ENCODE peak calls at places on chromosome 10, in seven cellular contexts. E, V, A, C, S, K and T are unnamed samples.

GRCh38 chr10:109912335-109913282 is 10.7 kb downstream of the XPNPEP1 start:
- DNase-seq in E (no peak), V (no peak), A (no peak), C (no peak), S (no peak), K (peak), T (no peak)

GRCh38 chr10:103758294-103758681 is 97.1 kb downstream of the SH3PXD2A start:
- DNase-seq in E (no peak), V (no peak), A (no peak), C (peak), S (no peak), K (no peak), T (no peak)

GRCh38 chr10:19791032-19791431 is 25.2 kb upstream of the PLXDC2 start:
- DNase-seq in E (no peak), V (no peak), A (no peak), C (no peak), S (no peak), K (no peak), T (no peak)

GRCh38 chr10:123252779-123253178 is 98.6 kb downstream of the BUB3 start:
- DNase-seq in E (no peak), V (no peak), A (no peak), C (no peak), S (no peak), K (no peak), T (no peak)

GRCh38 chr10:118953999-118954398 is 75.5 kb upstream of the NANOS1 start:
- DNase-seq in E (no peak), V (no peak), A (no peak), C (no peak), S (no peak), K (peak), T (no peak)

GRCh38 chr10:99234067-99234738 is 1.4 kb downstream of the HPSE2 start:
- DNase-seq in E (no peak), V (peak), A (no peak), C (peak), S (peak), K (peak), T (peak)

GRCh38 chr10:102835007-102835482 is 2.2 kb downstream of the CYP17A1 start:
- DNase-seq in E (peak), V (peak), A (peak), C (peak), S (peak), K (peak), T (peak)

GRCh38 chr10:102381983-102382382 is 13.5 kb upstream of the NFKB2 start:
- DNase-seq in E (no peak), V (no peak), A (no peak), C (no peak), S (no peak), K (no peak), T (no peak)

GRCh38 chr10:3103646-3104045 is 36.3 kb downstream of the PFKP start:
- DNase-seq in E (no peak), V (peak), A (no peak), C (no peak), S (no peak), K (no peak), T (no peak)

GRCh38 chr10:110717830-110718595 is 73.9 kb downstream of the RBM20 start:
- DNase-seq in E (no peak), V (no peak), A (no peak), C (no peak), S (no peak), K (peak), T (no peak)

GRCh38 chr10:5945561-5946418 is 31.6 kb downstream of the IL15RA start:
- DNase-seq in E (no peak), V (peak), A (no peak), C (no peak), S (peak), K (no peak), T (peak)

GRCh38 chr10:72375585-72375984 is 20.9 kb upstream of the DNAJB12 start:
- DNase-seq in E (no peak), V (no peak), A (no peak), C (no peak), S (no peak), K (no peak), T (no peak)

GRCh38 chr10:110504111-110504735 is 6.5 kb downstream of the DUSP5 start:
- DNase-seq in E (no peak), V (peak), A (no peak), C (peak), S (no peak), K (peak), T (no peak)

GRCh38 chr10:124288928-124289921 is 129.5 kb downstream of the OAT start:
- DNase-seq in E (no peak), V (peak), A (no peak), C (no peak), S (no peak), K (no peak), T (no peak)

GRCh38 chr10:77493851-77494788 is 143.5 kb downstream of the KCNMA1 start:
- DNase-seq in E (no peak), V (no peak), A (no peak), C (no peak), S (no peak), K (no peak), T (peak)

GRCh38 chr10:100969175-100970075 is at the start of gene SEMA4G:
- DNase-seq in E (peak), V (no peak), A (peak), C (peak), S (peak), K (peak), T (peak)

GRCh38 chr10:62231805-62232204 is 36.8 kb downstream of the RTKN2 start:
- DNase-seq in E (no peak), V (no peak), A (no peak), C (no peak), S (no peak), K (no peak), T (no peak)

GRCh38 chr10:28359334-28359733 is 56.5 kb upstream of the MPP7 start:
- DNase-seq in E (no peak), V (no peak), A (no peak), C (no peak), S (no peak), K (no peak), T (no peak)

GRCh38 chr10:64648915-64649314 is 1127.7 kb downstream of the REEP3 start:
- DNase-seq in E (no peak), V (no peak), A (no peak), C (peak), S (no peak), K (no peak), T (no peak)

GRCh38 chr10:14459670-14460069 is 128.9 kb upstream of the FRMD4A start:
- DNase-seq in E (no peak), V (no peak), A (no peak), C (no peak), S (no peak), K (no peak), T (no peak)

GRCh38 chr10:132347931-132348267 is 15.9 kb downstream of the LRRC27 start:
- DNase-seq in E (no peak), V (peak), A (no peak), C (no peak), S (no peak), K (no peak), T (no peak)

GRCh38 chr10:115963848-115964247 is 309.2 kb downstream of the GFRA1 start:
- DNase-seq in E (no peak), V (no peak), A (peak), C (no peak), S (no peak), K (no peak), T (no peak)

GRCh38 chr10:52696232-52696631 is 76.4 kb downstream of the MBL2 start:
- DNase-seq in E (no peak), V (no peak), A (no peak), C (no peak), S (no peak), K (no peak), T (no peak)

GRCh38 chr10:3192856-3193635 is 20.5 kb upstream of the PITRM1 start:
- DNase-seq in E (no peak), V (no peak), A (peak), C (peak), S (peak), K (peak), T (peak)

GRCh38 chr10:130963786-130964522 is 347.6 kb downstream of the TCERG1L start:
- DNase-seq in E (no peak), V (no peak), A (no peak), C (no peak), S (no peak), K (no peak), T (no peak)

GRCh38 chr10:50021646-50022045 is 33.4 kb downstream of the AGAP6 start:
- DNase-seq in E (no peak), V (no peak), A (no peak), C (no peak), S (no peak), K (no peak), T (no peak)

GRCh38 chr10:49191349-49191748 is 3.2 kb upstream of the TMEM273 start:
- DNase-seq in E (no peak), V (no peak), A (no peak), C (no peak), S (no peak), K (no peak), T (no peak)

GRCh38 chr10:126421745-126422144 is 33.5 kb upstream of the ADAM12 start:
- DNase-seq in E (no peak), V (no peak), A (peak), C (no peak), S (no peak), K (no peak), T (no peak)

GRCh38 chr10:5523796-5524574 is 776 bp upstream of the CALML3 start:
- DNase-seq in E (no peak), V (peak), A (no peak), C (no peak), S (no peak), K (no peak), T (no peak)

GRCh38 chr10:49254556-49255318 is 44.2 kb upstream of the C10orf71 start:
- DNase-seq in E (no peak), V (no peak), A (no peak), C (no peak), S (no peak), K (no peak), T (peak)

GRCh38 chr10:86291616-86292340 is 74.8 kb downstream of the GRID1 start:
- DNase-seq in E (no peak), V (peak), A (no peak), C (no peak), S (no peak), K (no peak), T (peak)

GRCh38 chr10:91614254-91614624 is 18.6 kb downstream of the PPP1R3C start:
- DNase-seq in E (no peak), V (no peak), A (peak), C (no peak), S (no peak), K (no peak), T (no peak)

GRCh38 chr10:5509236-5509635 is 9.9 kb upstream of the CALML5 start:
- DNase-seq in E (no peak), V (peak), A (no peak), C (no peak), S (no peak), K (no peak), T (no peak)